ENCODE peak calls at places on chromosomes 2 and 18, in four cellular contexts. X is H1, J is K562, W is SK-N-SH. S is an unnamed sample.

GRCh38 chr18:35635171-35635570 is 53.6 kb downstream of the GALNT1 start:
- DNase-seq in X (no peak), J (no peak), W (peak; percentile 37), S (no peak)

GRCh38 chr2:127453013-127453391 is 34.8 kb downstream of the PROC start:
- DNase-seq in W (no peak), X (no peak), J (no peak), S (no peak)

GRCh38 chr2:158325031-158325781 is 131.3 kb downstream of the CCDC148 start:
- DNase-seq in J (no peak), W (no peak), X (no peak), S (no peak)

GRCh38 chr2:71500426-71501079 is 47.2 kb downstream of the DYSF start:
- DNase-seq in X (no peak), W (no peak), J (no peak), S (no peak)

GRCh38 chr2:68320118-68320641 is 431 bp upstream of the CNRIP1 start:
- DNase-seq in J (peak; percentile 35), W (peak; percentile 55), X (no peak), S (peak; percentile 59)

GRCh38 chr2:233453111-233453915 is 99.0 kb downstream of the DGKD start:
- DNase-seq in X (no peak), W (no peak), J (no peak), S (no peak)

GRCh38 chr2:29431485-29431884 is 316.3 kb downstream of the CLIP4 start:
- DNase-seq in J (no peak), X (no peak), W (no peak), S (no peak)

GRCh38 chr18:48955528-48956261 is 4.9 kb upstream of the SMAD7 start:
- DNase-seq in J (no peak), W (no peak), X (no peak), S (no peak)

GRCh38 chr2:151651274-151651673 is 83.0 kb downstream of the NEB start:
- DNase-seq in X (no peak), J (no peak), W (no peak), S (no peak)

GRCh38 chr2:81901017-81901416 is 1596.5 kb upstream of the LRRTM1 start:
- DNase-seq in J (no peak), W (no peak), X (no peak), S (no peak)

GRCh38 chr2:97730245-97730644 is 16.9 kb downstream of the ZAP70 start:
- DNase-seq in J (no peak), W (no peak), X (no peak), S (no peak)

GRCh38 chr2:97727296-97727695 is 13.9 kb downstream of the ZAP70 start:
- DNase-seq in X (no peak), J (no peak), W (no peak), S (no peak)

GRCh38 chr2:97724946-97725688 is 11.7 kb downstream of the ZAP70 start:
- DNase-seq in X (no peak), J (no peak), W (no peak), S (no peak)

GRCh38 chr2:97726311-97727064 is 13.1 kb downstream of the ZAP70 start:
- DNase-seq in J (no peak), W (no peak), X (no peak), S (no peak)

DNA sequence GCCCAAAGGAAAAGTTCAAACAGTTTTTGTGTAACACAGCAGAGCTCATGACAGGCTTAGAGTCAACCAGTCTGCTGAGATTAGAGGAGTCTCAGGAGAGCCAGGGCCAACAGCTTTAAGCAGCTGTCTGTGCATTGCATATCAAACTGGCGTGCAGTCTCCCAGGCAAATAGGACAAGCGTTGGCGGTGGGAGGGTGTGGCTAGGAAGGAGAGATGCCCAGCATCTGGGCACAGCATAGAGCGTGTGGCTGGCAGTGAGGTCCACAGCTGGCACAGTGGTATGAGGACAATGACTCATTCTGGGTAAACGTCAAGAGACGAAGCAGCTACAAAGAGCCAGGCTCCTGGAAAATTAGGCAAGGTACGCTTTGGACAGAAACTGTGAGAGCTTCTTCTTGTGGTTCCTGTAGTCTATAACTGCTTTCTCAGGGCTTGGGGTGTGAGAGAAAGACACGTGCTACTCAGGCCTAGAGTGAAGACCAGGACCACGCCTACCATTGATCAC is 14.8 kb downstream of the ZAP70 start:
- DNase-seq in W (no peak), J (no peak), X (no peak), S (no peak)
- TF ChIP-seq TEAD4 in W (no peak), J (no peak), X (no peak), S (no peak)

GRCh38 chr2:51510298-51510697 is 478.4 kb upstream of the NRXN1 start:
- DNase-seq in X (no peak), J (no peak), W (no peak), S (no peak)
- TF ChIP-seq TEAD4 in X (no peak), J (no peak), W (no peak), S (no peak)

DNA sequence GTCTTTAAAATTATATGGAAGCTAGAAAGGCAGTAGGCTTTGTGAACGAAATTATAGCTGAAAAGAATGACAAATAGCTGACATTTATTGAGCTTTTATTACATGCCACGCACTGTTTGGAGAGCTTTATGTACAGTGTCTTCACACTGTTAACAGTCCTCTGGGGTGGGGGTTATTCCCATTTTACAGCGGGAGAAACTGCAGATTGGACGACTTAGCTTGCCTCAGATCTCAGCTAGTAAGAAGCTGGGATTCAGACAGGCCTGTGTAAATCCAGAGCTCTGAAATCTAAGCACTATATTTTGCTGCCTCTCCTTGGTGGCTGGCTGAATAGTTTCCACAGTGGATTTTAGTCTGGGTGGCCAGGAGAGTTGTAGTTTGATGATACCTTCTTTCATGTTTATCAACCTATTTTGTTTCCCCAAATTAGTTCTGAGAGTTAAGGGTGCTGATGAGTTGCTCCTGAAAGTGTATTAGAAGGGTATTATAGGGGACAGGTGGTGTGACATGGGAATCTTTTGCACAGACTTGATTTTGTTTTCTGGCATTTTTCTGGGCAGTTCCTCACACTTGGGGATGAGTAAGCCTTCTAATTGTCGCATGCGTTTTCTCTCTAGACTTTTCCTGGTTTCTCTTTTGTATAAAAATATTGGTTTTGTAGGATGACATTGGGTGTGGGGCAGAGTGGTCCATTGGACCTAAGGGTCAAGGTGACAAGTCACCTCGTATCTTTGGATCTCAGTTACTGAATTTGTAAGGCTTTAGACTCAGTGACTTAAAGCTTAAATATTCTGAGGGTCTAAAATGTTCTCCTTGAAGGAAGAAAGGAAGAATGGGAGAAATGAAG is 1.5 kb downstream of the ACSL3 start:
- DNase-seq in J (no peak), X (no peak), W (peak; percentile 36), S (no peak)
- TF ChIP-seq TEAD4 in J (no peak), X (no peak), W (no peak), S (no peak)

GRCh38 chr2:84906900-84907714 is 1.7 kb downstream of the TMSB10 start:
- DNase-seq in J (peak; percentile 60), X (no peak), W (peak; percentile 70), S (no peak)
- TF ChIP-seq TEAD4 in J (peak; percentile 17), X (no peak), W (no peak), S (no peak)

GRCh38 chr2:188665727-188666304 is 308.4 kb upstream of the COL3A1 start:
- DNase-seq in W (no peak), J (no peak), X (no peak), S (no peak)

GRCh38 chr2:188665196-188665595 is 309.0 kb upstream of the COL3A1 start:
- DNase-seq in W (no peak), J (no peak), X (no peak), S (no peak)

GRCh38 chr2:188664391-188664790 is 309.8 kb upstream of the COL3A1 start:
- DNase-seq in J (no peak), X (no peak), W (no peak), S (no peak)

DNA sequence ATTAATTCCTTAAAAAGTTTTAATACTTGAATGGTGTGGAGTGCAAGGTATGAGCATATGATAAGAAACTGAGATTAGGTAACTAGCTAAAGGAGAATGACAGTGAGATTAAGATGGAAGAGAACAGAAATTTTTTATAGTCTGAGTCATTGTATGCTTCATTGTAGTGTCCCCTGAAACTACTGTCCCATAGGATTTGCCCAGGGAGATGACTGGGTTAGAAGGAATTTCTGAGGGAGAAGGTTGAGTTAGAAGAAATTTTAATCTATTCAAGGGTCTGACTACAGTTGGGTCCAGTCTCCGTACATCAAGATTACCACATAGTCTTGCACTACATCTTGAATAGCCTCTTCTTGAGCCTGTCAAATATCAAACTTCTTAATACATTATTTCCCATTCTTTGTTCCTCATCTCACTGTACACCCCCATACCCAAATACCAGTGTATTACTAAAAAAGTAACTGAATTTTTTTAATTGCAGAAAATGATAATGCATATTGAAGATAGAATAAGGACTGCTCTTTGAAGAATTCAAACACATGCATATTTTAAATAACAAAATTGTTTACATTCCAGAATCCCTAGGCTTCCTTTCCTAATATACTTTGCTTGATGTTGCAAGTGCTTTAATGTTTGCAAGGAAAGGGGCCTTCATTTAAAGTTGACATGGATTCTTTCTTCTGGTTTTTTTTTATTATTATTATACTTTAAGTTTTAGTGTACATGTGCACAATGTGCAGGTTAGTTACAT is 314.3 kb upstream of the COL3A1 start:
- DNase-seq in W (no peak), X (no peak), J (no peak), S (no peak)
- TF ChIP-seq TEAD4 in W (peak; percentile 72), X (no peak), J (no peak), S (no peak)

S was measured in WTC11.